ENCODE peak calls at places on chromosomes 3 and 15, in nine cellular contexts. G is M059J, O is AG04449, J is tibial artery, I is hepatic stellate cell, L is NCI-H2171, R is neural progenitor cell, N is HFFc6, C is T-helper 2 cell. P is an unnamed sample.

GRCh38 chr3:55169608-55170010 is 241.8 kb upstream of the LRTM1 start:
- DNase-seq in G (peak), O (peak), J (no peak), I (no peak), L (no peak), R (no peak), N (peak), C (no peak), P (no peak)

GRCh38 chr3:29705906-29706507 is 425.1 kb downstream of the RBMS3 start:
- DNase-seq in G (no peak), O (no peak), J (no peak), I (no peak), L (peak), R (no peak), N (no peak), C (no peak), P (no peak)

GRCh38 chr15:69990566-69991391 is 106.9 kb downstream of the TLE3 start:
- DNase-seq in G (no peak), O (no peak), J (no peak), I (no peak), L (peak), R (peak), N (no peak), C (no peak), P (no peak)

GRCh38 chr15:62734706-62735105 is 307.8 kb upstream of the TPM1 start:
- DNase-seq in G (no peak), O (no peak), J (no peak), I (no peak), L (no peak), R (peak), N (no peak), C (no peak), P (no peak)

GRCh38 chr3:4670352-4670751 is 177.2 kb downstream of the ITPR1 start:
- DNase-seq in G (no peak), O (no peak), J (no peak), I (peak), L (no peak), R (peak), N (no peak), C (no peak), P (no peak)

GRCh38 chr15:81270188-81270587 is 53.8 kb downstream of the STARD5 start:
- DNase-seq in G (no peak), O (no peak), J (no peak), I (no peak), L (no peak), R (no peak), N (no peak), C (no peak), P (no peak)

GRCh38 chr3:37054370-37054769 is 61.1 kb downstream of the MLH1 start:
- DNase-seq in G (peak), O (no peak), J (no peak), I (peak), L (no peak), R (no peak), N (peak), C (no peak), P (peak)

GRCh38 chr3:17176757-17177156 is 292.0 kb downstream of the PLCL2 start:
- DNase-seq in G (no peak), O (no peak), J (no peak), I (no peak), L (no peak), R (peak), N (no peak), C (no peak), P (no peak)

GRCh38 chr3:50126287-50127211 is 28.6 kb upstream of the SEMA3F start:
- DNase-seq in G (peak), O (no peak), J (no peak), I (peak), L (no peak), R (peak), N (peak), C (no peak), P (no peak)

GRCh38 chr3:57227204-57227929 is at the start of gene APPL1:
- DNase-seq in G (peak), O (peak), J (peak), I (peak), L (peak), R (peak), N (peak), C (peak), P (peak)

GRCh38 chr3:24548278-24548677 is 53.6 kb upstream of the THRB start:
- DNase-seq in G (peak), O (no peak), J (no peak), I (peak), L (no peak), R (no peak), N (no peak), C (no peak), P (no peak)

GRCh38 chr3:114827495-114827894 is 319.6 kb downstream of the ZBTB20 start:
- DNase-seq in G (peak), O (peak), J (no peak), I (peak), L (peak), R (peak), N (peak), C (no peak), P (no peak)

GRCh38 chr15:101521084-101521483 is 31.6 kb upstream of the PCSK6 start:
- DNase-seq in G (no peak), O (no peak), J (no peak), I (no peak), L (no peak), R (no peak), N (no peak), C (no peak), P (no peak)

GRCh38 chr15:82045179-82045891 is 483 bp downstream of the MEX3B start:
- DNase-seq in G (peak), O (no peak), J (peak), I (peak), L (peak), R (peak), N (peak), C (peak), P (no peak)

GRCh38 chr3:174186339-174186984 is 672.7 kb upstream of the NAALADL2 start:
- DNase-seq in G (no peak), O (no peak), J (no peak), I (no peak), L (no peak), R (no peak), N (no peak), C (no peak), P (no peak)

GRCh38 chr3:52614689-52615088 is 71.0 kb downstream of the PBRM1 start:
- DNase-seq in G (peak), O (no peak), J (no peak), I (no peak), L (no peak), R (no peak), N (peak), C (no peak), P (no peak)